ENCODE peak calls at places on chromosomes 4 and X, in ten cellular contexts. L, X, C, S, I, J, O, K, G and R are unnamed samples.

GRCh38 chr4:20456416-20456815 is 204.7 kb downstream of the SLIT2 start:
- DNase-seq in L (no peak), X (no peak), C (no peak), S (no peak), I (no peak), J (no peak), O (no peak), K (no peak), G (no peak), R (peak)

GRCh38 chr4:56613101-56613862 is 67.8 kb downstream of the HOPX start:
- DNase-seq in L (no peak), X (no peak), C (peak), S (no peak), I (no peak), J (peak), O (peak), K (no peak), G (no peak), R (peak)

GRCh38 chr4:150244600-150244999 is 166.4 kb downstream of the DCLK2 start:
- DNase-seq in L (no peak), X (no peak), C (peak), S (no peak), I (no peak), J (peak), O (no peak), K (no peak), G (no peak), R (no peak)

GRCh38 chr4:91113130-91113706 is 986.0 kb downstream of the CCSER1 start:
- DNase-seq in L (no peak), X (no peak), C (peak), S (no peak), I (no peak), J (peak), O (no peak), K (no peak), G (no peak), R (peak)

GRCh38 chr4:137421796-137422195 is 110.5 kb downstream of the PCDH18 start:
- DNase-seq in L (no peak), X (no peak), C (peak), S (no peak), I (no peak), J (peak), O (no peak), K (no peak), G (no peak), R (no peak)

GRCh38 chr4:56078866-56079265 is 130.1 kb downstream of the CEP135 start:
- DNase-seq in L (no peak), X (no peak), C (no peak), S (no peak), I (no peak), J (peak), O (no peak), K (no peak), G (no peak), R (no peak)

GRCh38 chr4:53520114-53520513 is 71.2 kb downstream of the LNX1 start:
- DNase-seq in L (no peak), X (no peak), C (no peak), S (no peak), I (no peak), J (no peak), O (no peak), K (no peak), G (no peak), R (no peak)

GRCh38 chr4:76624271-76624681 is 189.2 kb downstream of the SHROOM3 start:
- DNase-seq in L (peak), X (no peak), C (peak), S (peak), I (peak), J (peak), O (peak), K (peak), G (no peak), R (peak)

GRCh38 chr4:80069837-80070788 is 2.9 kb downstream of the ANTXR2 start:
- DNase-seq in L (no peak), X (no peak), C (peak), S (no peak), I (no peak), J (peak), O (no peak), K (no peak), G (no peak), R (peak)

GRCh38 chrX:3165808-3166207 is 124.5 kb downstream of the ARSF start:
- DNase-seq in L (peak), X (no peak), C (no peak), S (no peak), I (no peak), J (no peak), O (no peak), K (no peak), G (no peak), R (no peak)

GRCh38 chr4:169557061-169557636 is 55.2 kb downstream of the NEK1 start:
- DNase-seq in L (no peak), X (no peak), C (no peak), S (no peak), I (no peak), J (peak), O (no peak), K (no peak), G (no peak), R (no peak)

GRCh38 chr4:24103434-24104168 is 213.8 kb upstream of the PPARGC1A start:
- DNase-seq in L (no peak), X (no peak), C (peak), S (no peak), I (no peak), J (peak), O (no peak), K (no peak), G (no peak), R (no peak)

GRCh38 chrX:134679226-134679625 is 21.0 kb upstream of the PLAC1 start:
- DNase-seq in L (no peak), X (no peak), C (peak), S (no peak), I (no peak), J (peak), O (no peak), K (no peak), G (no peak), R (no peak)

GRCh38 chr4:15712214-15712613 is 9.3 kb downstream of the BST1 start:
- DNase-seq in L (no peak), X (no peak), C (no peak), S (no peak), I (no peak), J (no peak), O (no peak), K (no peak), G (no peak), R (no peak)

GRCh38 chr4:8912506-8912905 is 40.9 kb upstream of the HMX1 start:
- DNase-seq in L (no peak), X (no peak), C (no peak), S (peak), I (peak), J (no peak), O (no peak), K (no peak), G (no peak), R (no peak)

GRCh38 chr4:94995684-94996394 is 238.1 kb downstream of the BMPR1B start:
- DNase-seq in L (peak), X (no peak), C (peak), S (peak), I (no peak), J (peak), O (peak), K (no peak), G (peak), R (peak)

GRCh38 chr4:69878250-69878649 is 18.3 kb upstream of the SULT1E1 start:
- DNase-seq in L (no peak), X (no peak), C (no peak), S (no peak), I (no peak), J (no peak), O (no peak), K (no peak), G (no peak), R (no peak)

GRCh38 chr4:176271749-176272148 is 2.7 kb upstream of the ASB5 start:
- DNase-seq in L (no peak), X (no peak), C (peak), S (no peak), I (no peak), J (peak), O (no peak), K (no peak), G (no peak), R (peak)

GRCh38 chrX:21698274-21698673 is 40.1 kb upstream of the KLHL34 start:
- DNase-seq in L (no peak), X (no peak), C (no peak), S (no peak), I (no peak), J (no peak), O (no peak), K (no peak), G (no peak), R (no peak)

GRCh38 chr4:4585012-4585670 is 43.3 kb upstream of the STX18 start:
- DNase-seq in L (no peak), X (no peak), C (peak), S (no peak), I (no peak), J (peak), O (no peak), K (no peak), G (no peak), R (peak)

GRCh38 chr4:54289316-54289715 is 60.2 kb downstream of the PDGFRA start:
- DNase-seq in L (no peak), X (no peak), C (no peak), S (no peak), I (no peak), J (no peak), O (no peak), K (no peak), G (no peak), R (no peak)

GRCh38 chrX:41695464-41695863 is 6.7 kb downstream of the GPR34 start:
- DNase-seq in L (no peak), X (no peak), C (peak), S (no peak), I (no peak), J (peak), O (no peak), K (no peak), G (no peak), R (peak)

GRCh38 chr4:88705805-88706518 is 8.3 kb upstream of the NAP1L5 start:
- DNase-seq in L (no peak), X (no peak), C (peak), S (no peak), I (no peak), J (peak), O (peak), K (no peak), G (no peak), R (peak)

GRCh38 chrX:141185366-141185765 is 8.4 kb upstream of the LDOC1 start:
- DNase-seq in L (no peak), X (no peak), C (no peak), S (no peak), I (no peak), J (no peak), O (no peak), K (no peak), G (no peak), R (no peak)

GRCh38 chr4:137545461-137545861 is 13.2 kb upstream of the PCDH18 start:
- DNase-seq in L (no peak), X (no peak), C (peak), S (peak), I (no peak), J (peak), O (no peak), K (peak), G (no peak), R (no peak)

GRCh38 chrX:87518504-87518903 is 902 bp downstream of the KLHL4 start:
- DNase-seq in L (no peak), X (no peak), C (peak), S (no peak), I (no peak), J (peak), O (no peak), K (no peak), G (no peak), R (peak)

GRCh38 chr4:177769155-177769554 is 326.9 kb upstream of the AGA start:
- DNase-seq in L (no peak), X (no peak), C (no peak), S (no peak), I (no peak), J (no peak), O (no peak), K (no peak), G (no peak), R (peak)

GRCh38 chr4:32429151-32429550 is 1709.0 kb downstream of the PCDH7 start:
- DNase-seq in L (no peak), X (no peak), C (no peak), S (no peak), I (no peak), J (no peak), O (no peak), K (no peak), G (no peak), R (no peak)

GRCh38 chr4:88242144-88242543 is 42.2 kb downstream of the PPM1K start:
- DNase-seq in L (no peak), X (no peak), C (peak), S (no peak), I (no peak), J (no peak), O (no peak), K (peak), G (no peak), R (peak)

GRCh38 chr4:107740950-107741701 is 21.1 kb upstream of the PAPSS1 start:
- DNase-seq in L (peak), X (no peak), C (peak), S (peak), I (peak), J (peak), O (no peak), K (peak), G (peak), R (no peak)

GRCh38 chr4:181823183-181823582 is 420.0 kb upstream of the TENM3 start:
- DNase-seq in L (no peak), X (no peak), C (no peak), S (no peak), I (no peak), J (no peak), O (no peak), K (no peak), G (no peak), R (no peak)

GRCh38 chr4:106414366-106414765 is 45.8 kb upstream of the GIMD1 start:
- DNase-seq in L (no peak), X (no peak), C (no peak), S (no peak), I (no peak), J (no peak), O (no peak), K (no peak), G (no peak), R (peak)

GRCh38 chrX:104445591-104445990 is 120.4 kb upstream of the IL1RAPL2 start:
- DNase-seq in L (no peak), X (no peak), C (no peak), S (no peak), I (no peak), J (no peak), O (no peak), K (no peak), G (no peak), R (no peak)

DNA sequence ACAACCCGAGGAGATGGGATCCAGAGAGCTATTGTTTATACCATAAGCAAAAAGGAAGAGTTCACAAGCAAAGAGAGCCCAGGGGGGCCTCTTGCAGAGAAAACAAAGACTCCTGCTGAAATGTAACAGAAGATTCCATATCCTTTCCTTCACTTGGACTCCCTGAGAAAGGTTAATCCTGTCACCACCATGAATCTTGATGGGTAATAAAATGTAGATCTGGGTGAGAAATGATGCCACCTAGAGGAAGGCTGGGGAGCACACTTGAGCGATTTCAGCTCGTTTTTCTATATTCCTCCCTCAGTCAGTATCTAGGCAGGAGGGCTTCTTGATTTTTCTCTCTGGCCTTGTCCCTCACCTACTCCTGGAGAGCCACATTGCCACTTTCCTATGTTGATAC is 10.2 kb upstream of the KCNE5 start:
- DNase-seq in L (no peak), X (no peak), C (peak), S (no peak), I (no peak), J (peak), O (no peak), K (no peak), G (no peak), R (peak)
- TF ChIP-seq CTCF in L (peak), X (no peak), C (peak), S (no peak), I (no peak), J (peak), O (peak), K (no peak), G (peak), R (peak)

DNA sequence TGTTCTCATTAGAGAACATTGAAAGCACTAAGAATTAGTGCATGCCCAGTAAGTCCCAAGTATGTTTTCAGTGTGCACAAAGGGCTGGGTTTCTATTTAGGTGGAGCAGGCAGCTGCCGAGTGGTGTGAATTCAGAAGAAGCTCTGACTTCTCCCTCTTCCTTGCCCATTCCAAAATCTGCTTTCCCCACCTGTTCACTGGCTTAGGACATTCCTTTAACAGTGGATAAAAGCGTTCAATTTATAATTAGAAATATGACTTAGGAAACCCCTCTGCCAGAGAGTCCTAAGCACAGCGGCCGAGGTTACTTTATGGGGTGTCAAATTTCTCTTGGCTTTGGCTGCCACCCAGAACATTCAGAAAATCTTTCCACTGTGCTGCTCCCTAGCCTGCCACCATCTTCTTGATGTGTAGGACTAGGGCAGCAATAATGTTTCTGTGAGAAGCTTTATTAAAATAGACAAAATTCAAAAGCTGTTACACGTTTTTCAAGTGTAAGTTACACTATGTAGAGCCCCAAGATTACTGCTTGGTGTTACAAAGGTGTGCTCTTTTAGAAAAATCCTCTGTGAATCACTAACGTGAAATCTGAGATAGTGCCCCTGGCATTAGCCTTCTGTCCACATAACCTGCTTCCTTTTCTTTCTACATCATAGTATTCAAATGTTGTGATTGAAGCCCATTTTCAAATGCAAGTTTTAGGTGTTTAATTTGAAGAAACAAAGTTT is 191.6 kb upstream of the ANKRD50 start:
- DNase-seq in L (peak), X (no peak), C (peak), S (no peak), I (no peak), J (peak), O (peak), K (no peak), G (peak), R (peak)
- H3K4me3 ChIP-seq in L (no peak), X (no peak), C (peak), S (peak), I (peak), J (peak), O (peak), K (peak), G (no peak), R (no peak)

GRCh38 chr4:74037076-74037475 is 1.4 kb downstream of the CXCL3 start:
- DNase-seq in L (no peak), X (no peak), C (no peak), S (no peak), I (no peak), J (no peak), O (no peak), K (no peak), G (no peak), R (no peak)

GRCh38 chr4:74039065-74039763 is 725 bp upstream of the CXCL3 start:
- DNase-seq in L (no peak), X (no peak), C (peak), S (no peak), I (no peak), J (peak), O (no peak), K (no peak), G (no peak), R (no peak)

GRCh38 chr4:74042681-74043080 is 4.2 kb upstream of the CXCL3 start:
- DNase-seq in L (peak), X (no peak), C (no peak), S (no peak), I (no peak), J (no peak), O (no peak), K (no peak), G (no peak), R (no peak)

GRCh38 chr4:74041418-74041817 is 2.9 kb upstream of the CXCL3 start:
- DNase-seq in L (no peak), X (no peak), C (no peak), S (no peak), I (no peak), J (no peak), O (no peak), K (no peak), G (no peak), R (no peak)

GRCh38 chr4:74038161-74039064 is at the start of gene CXCL3:
- DNase-seq in L (peak), X (no peak), C (peak), S (peak), I (peak), J (peak), O (no peak), K (peak), G (peak), R (peak)
- TF ChIP-seq CTCF in L (peak), X (no peak), C (no peak), S (peak), I (peak), J (peak), O (peak), K (peak), G (peak), R (no peak)

GRCh38 chrX:153495362-153495751 is 577 bp downstream of the BGN start:
- DNase-seq in L (no peak), X (no peak), C (no peak), S (peak), I (no peak), J (peak), O (no peak), K (peak), G (no peak), R (peak)
- H3K4me3 ChIP-seq in L (no peak), X (no peak), C (peak), S (peak), I (peak), J (peak), O (no peak), K (peak), G (peak), R (no peak)